ENCODE peak calls at places on chromosomes 11 and 22, in six cellular contexts. One of them, this sample, is unnamed. For H3K9me3, the result is how much of the 10 kb centered on the place peaks cover.

GRCh38 chr11:77170107-77170506 is 42.1 kb downstream of the MYO7A start:
- DNase-seq in heart left ventricle: no peak
- DNase-seq in psoas muscle: no peak
- DNase-seq in CD4-positive, CD25-positive, alpha-beta regulatory T cell: no peak
- DNase-seq in OCI-LY7: no peak
- DNase-seq in right lobe of liver: peak
- DNase-seq in this sample: no peak

GRCh38 chr11:12161137-12161536 is 50.7 kb downstream of the MICAL2 start:
- DNase-seq in right lobe of liver: no peak
- DNase-seq in CD4-positive, CD25-positive, alpha-beta regulatory T cell: no peak
- DNase-seq in heart left ventricle: no peak
- DNase-seq in OCI-LY7: no peak
- DNase-seq in psoas muscle: no peak
- DNase-seq in this sample: no peak

GRCh38 chr22:37896181-37896592 is 9.9 kb upstream of the MICALL1 start:
- DNase-seq in OCI-LY7: peak
- DNase-seq in heart left ventricle: no peak
- DNase-seq in psoas muscle: no peak
- DNase-seq in CD4-positive, CD25-positive, alpha-beta regulatory T cell: no peak
- DNase-seq in right lobe of liver: no peak
- DNase-seq in this sample: no peak

GRCh38 chr11:28447226-28447625 is 339.0 kb downstream of the METTL15 start:
- DNase-seq in right lobe of liver: no peak
- DNase-seq in psoas muscle: no peak
- DNase-seq in heart left ventricle: no peak
- DNase-seq in CD4-positive, CD25-positive, alpha-beta regulatory T cell: no peak
- DNase-seq in OCI-LY7: no peak
- DNase-seq in this sample: no peak

GRCh38 chr11:14967581-14968214 is 4.5 kb downstream of the CALCA start:
- DNase-seq in OCI-LY7: no peak
- DNase-seq in psoas muscle: no peak
- DNase-seq in right lobe of liver: no peak
- DNase-seq in CD4-positive, CD25-positive, alpha-beta regulatory T cell: no peak
- DNase-seq in heart left ventricle: no peak
- DNase-seq in this sample: no peak

GRCh38 chr11:67648796-67649613 is 1.5 kb downstream of the ACY3 start:
- DNase-seq in OCI-LY7: peak
- DNase-seq in psoas muscle: no peak
- DNase-seq in right lobe of liver: no peak
- DNase-seq in CD4-positive, CD25-positive, alpha-beta regulatory T cell: no peak
- DNase-seq in heart left ventricle: peak
- DNase-seq in this sample: no peak

GRCh38 chr11:89491141-89491690 is at the start of gene NOX4:
- DNase-seq in heart left ventricle: peak
- DNase-seq in right lobe of liver: peak
- DNase-seq in psoas muscle: peak
- DNase-seq in OCI-LY7: no peak
- DNase-seq in CD4-positive, CD25-positive, alpha-beta regulatory T cell: no peak
- DNase-seq in this sample: no peak

GRCh38 chr11:18384157-18384641 is 10.2 kb upstream of the LDHA start:
- DNase-seq in heart left ventricle: no peak
- DNase-seq in right lobe of liver: peak
- DNase-seq in OCI-LY7: peak
- DNase-seq in CD4-positive, CD25-positive, alpha-beta regulatory T cell: no peak
- DNase-seq in psoas muscle: peak
- DNase-seq in this sample: no peak

GRCh38 chr11:94593030-94593429 is 25.9 kb downstream of the PIWIL4 start:
- DNase-seq in psoas muscle: no peak
- DNase-seq in OCI-LY7: no peak
- DNase-seq in CD4-positive, CD25-positive, alpha-beta regulatory T cell: no peak
- DNase-seq in right lobe of liver: no peak
- DNase-seq in heart left ventricle: no peak
- DNase-seq in this sample: no peak

GRCh38 chr11:61836193-61836592 is 8.1 kb downstream of the FADS2 start:
- DNase-seq in CD4-positive, CD25-positive, alpha-beta regulatory T cell: no peak
- DNase-seq in OCI-LY7: no peak
- DNase-seq in psoas muscle: no peak
- DNase-seq in right lobe of liver: no peak
- DNase-seq in heart left ventricle: no peak
- DNase-seq in this sample: no peak

GRCh38 chr11:107563702-107564101 is 1.8 kb downstream of the ALKBH8 start:
- DNase-seq in right lobe of liver: no peak
- DNase-seq in OCI-LY7: peak
- DNase-seq in psoas muscle: peak
- DNase-seq in heart left ventricle: no peak
- DNase-seq in CD4-positive, CD25-positive, alpha-beta regulatory T cell: peak
- DNase-seq in this sample: no peak

GRCh38 chr11:94025695-94026394 is 4.7 kb downstream of the HEPHL1 start:
- DNase-seq in right lobe of liver: no peak
- DNase-seq in OCI-LY7: no peak
- DNase-seq in heart left ventricle: no peak
- DNase-seq in psoas muscle: no peak
- DNase-seq in CD4-positive, CD25-positive, alpha-beta regulatory T cell: no peak
- DNase-seq in this sample: no peak

GRCh38 chr11:59418151-59418550 is 8.1 kb downstream of the OR5A2 start:
- DNase-seq in heart left ventricle: no peak
- DNase-seq in CD4-positive, CD25-positive, alpha-beta regulatory T cell: no peak
- DNase-seq in OCI-LY7: no peak
- DNase-seq in right lobe of liver: no peak
- DNase-seq in psoas muscle: no peak
- DNase-seq in this sample: no peak

GRCh38 chr11:3622521-3622920 is 19.3 kb downstream of the ART5 start:
- DNase-seq in CD4-positive, CD25-positive, alpha-beta regulatory T cell: no peak
- DNase-seq in right lobe of liver: no peak
- DNase-seq in heart left ventricle: no peak
- DNase-seq in psoas muscle: no peak
- DNase-seq in OCI-LY7: no peak
- DNase-seq in this sample: no peak

DNA sequence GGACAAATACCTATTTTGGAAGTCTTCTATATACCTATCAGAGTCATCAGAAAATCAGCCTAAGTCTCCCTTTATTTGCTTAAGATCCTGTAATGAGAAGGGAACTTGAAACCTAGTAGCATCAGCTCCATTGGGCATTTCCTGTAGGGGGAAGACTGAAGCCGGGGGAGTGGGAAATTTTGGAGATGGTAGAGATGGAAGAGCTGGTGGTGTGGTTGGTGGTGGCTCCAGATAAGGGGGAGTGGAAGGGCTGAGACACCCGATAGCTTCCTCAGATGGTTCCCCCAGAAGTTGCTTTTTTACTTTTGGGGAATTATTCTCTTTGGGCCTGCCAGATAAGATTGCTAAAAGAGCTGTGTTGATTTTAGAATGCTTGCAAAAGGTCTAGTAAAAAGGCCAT is 16.4 kb upstream of the EI24 start:
- DNase-seq in psoas muscle: no peak
- DNase-seq in OCI-LY7: no peak
- DNase-seq in right lobe of liver: no peak
- DNase-seq in CD4-positive, CD25-positive, alpha-beta regulatory T cell: no peak
- DNase-seq in heart left ventricle: no peak
- DNase-seq in this sample: no peak
- H3K9me3 ChIP-seq in psoas muscle: under half
- H3K9me3 ChIP-seq in OCI-LY7: under half
- H3K9me3 ChIP-seq in right lobe of liver: under half
- H3K9me3 ChIP-seq in CD4-positive, CD25-positive, alpha-beta regulatory T cell: under half
- H3K9me3 ChIP-seq in heart left ventricle: under half
- H3K9me3 ChIP-seq in this sample: under half

GRCh38 chr11:130814440-130815073 is 101.7 kb downstream of the SNX19 start:
- DNase-seq in OCI-LY7: no peak
- DNase-seq in CD4-positive, CD25-positive, alpha-beta regulatory T cell: no peak
- DNase-seq in psoas muscle: no peak
- DNase-seq in right lobe of liver: no peak
- DNase-seq in heart left ventricle: no peak
- DNase-seq in this sample: no peak

GRCh38 chr11:130815921-130816320 is 100.4 kb downstream of the SNX19 start:
- DNase-seq in right lobe of liver: no peak
- DNase-seq in psoas muscle: no peak
- DNase-seq in CD4-positive, CD25-positive, alpha-beta regulatory T cell: no peak
- DNase-seq in heart left ventricle: no peak
- DNase-seq in OCI-LY7: no peak
- DNase-seq in this sample: no peak

GRCh38 chr11:130813638-130814037 is 102.6 kb downstream of the SNX19 start:
- DNase-seq in OCI-LY7: no peak
- DNase-seq in psoas muscle: no peak
- DNase-seq in right lobe of liver: no peak
- DNase-seq in CD4-positive, CD25-positive, alpha-beta regulatory T cell: no peak
- DNase-seq in heart left ventricle: no peak
- DNase-seq in this sample: no peak

GRCh38 chr11:130816516-130816915 is 99.8 kb downstream of the SNX19 start:
- DNase-seq in psoas muscle: no peak
- DNase-seq in OCI-LY7: no peak
- DNase-seq in CD4-positive, CD25-positive, alpha-beta regulatory T cell: no peak
- DNase-seq in right lobe of liver: no peak
- DNase-seq in heart left ventricle: no peak
- DNase-seq in this sample: no peak

GRCh38 chr11:130815074-130815802 is 101.0 kb downstream of the SNX19 start:
- DNase-seq in right lobe of liver: no peak
- DNase-seq in OCI-LY7: no peak
- DNase-seq in heart left ventricle: no peak
- DNase-seq in psoas muscle: no peak
- DNase-seq in CD4-positive, CD25-positive, alpha-beta regulatory T cell: no peak
- DNase-seq in this sample: no peak
- H3K9me3 ChIP-seq in right lobe of liver: under half
- H3K9me3 ChIP-seq in OCI-LY7: under half
- H3K9me3 ChIP-seq in heart left ventricle: under half
- H3K9me3 ChIP-seq in psoas muscle: under half
- H3K9me3 ChIP-seq in CD4-positive, CD25-positive, alpha-beta regulatory T cell: under half
- H3K9me3 ChIP-seq in this sample: under half

GRCh38 chr11:50187220-50187619 is 154.5 kb downstream of the OR4C45 start:
- DNase-seq in psoas muscle: no peak
- DNase-seq in OCI-LY7: no peak
- DNase-seq in heart left ventricle: no peak
- DNase-seq in right lobe of liver: no peak
- DNase-seq in CD4-positive, CD25-positive, alpha-beta regulatory T cell: no peak
- DNase-seq in this sample: no peak
- H3K9me3 ChIP-seq in psoas muscle: under half
- H3K9me3 ChIP-seq in OCI-LY7: under half
- H3K9me3 ChIP-seq in heart left ventricle: under half
- H3K9me3 ChIP-seq in right lobe of liver: under half
- H3K9me3 ChIP-seq in CD4-positive, CD25-positive, alpha-beta regulatory T cell: under half
- H3K9me3 ChIP-seq in this sample: under half

GRCh38 chr11:132973686-132974085 is 558.6 kb downstream of the OPCML start:
- DNase-seq in CD4-positive, CD25-positive, alpha-beta regulatory T cell: no peak
- DNase-seq in heart left ventricle: no peak
- DNase-seq in OCI-LY7: no peak
- DNase-seq in psoas muscle: no peak
- DNase-seq in right lobe of liver: no peak
- DNase-seq in this sample: no peak
- H3K9me3 ChIP-seq in CD4-positive, CD25-positive, alpha-beta regulatory T cell: under half
- H3K9me3 ChIP-seq in heart left ventricle: under half
- H3K9me3 ChIP-seq in OCI-LY7: under half
- H3K9me3 ChIP-seq in psoas muscle: under half
- H3K9me3 ChIP-seq in right lobe of liver: under half
- H3K9me3 ChIP-seq in this sample: under half

GRCh38 chr11:38095268-38095667 is 1497.2 kb upstream of the RAG2 start:
- DNase-seq in right lobe of liver: no peak
- DNase-seq in CD4-positive, CD25-positive, alpha-beta regulatory T cell: no peak
- DNase-seq in OCI-LY7: no peak
- DNase-seq in heart left ventricle: no peak
- DNase-seq in psoas muscle: no peak
- DNase-seq in this sample: no peak

DNA sequence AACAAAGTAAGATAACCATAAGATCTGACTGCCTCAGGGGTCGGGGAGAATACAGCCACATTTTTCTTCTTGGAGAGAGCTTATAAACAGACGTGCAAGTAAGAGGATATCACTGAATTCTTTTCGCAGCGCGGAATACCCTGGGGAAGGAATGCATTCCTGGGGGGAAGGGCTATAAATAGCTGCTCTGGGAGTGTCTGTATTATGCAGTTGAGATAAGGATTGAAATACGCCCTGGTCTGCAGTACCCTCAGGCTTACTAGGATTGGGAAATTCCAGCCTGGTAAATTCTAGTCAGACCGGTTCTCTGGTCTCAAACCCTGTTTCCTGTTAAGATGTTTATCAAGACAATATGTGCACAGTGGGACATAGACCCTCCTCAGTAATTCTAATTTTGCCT is 1491.7 kb upstream of the RAG2 start:
- DNase-seq in CD4-positive, CD25-positive, alpha-beta regulatory T cell: no peak
- DNase-seq in heart left ventricle: no peak
- DNase-seq in right lobe of liver: no peak
- DNase-seq in psoas muscle: no peak
- DNase-seq in OCI-LY7: no peak
- DNase-seq in this sample: no peak
- H3K9me3 ChIP-seq in CD4-positive, CD25-positive, alpha-beta regulatory T cell: under half
- H3K9me3 ChIP-seq in heart left ventricle: under half
- H3K9me3 ChIP-seq in right lobe of liver: under half
- H3K9me3 ChIP-seq in psoas muscle: under half
- H3K9me3 ChIP-seq in OCI-LY7: under half
- H3K9me3 ChIP-seq in this sample: under half